ENCODE peak calls at places on chromosome 9, in five cellular contexts. One of them, this sample, is unnamed.

GRCh38 chr9:101574773-101575333 is 19.9 kb downstream of the PPP3R2 start:
- DNase-seq in kidney epithelial cell: no peak
- DNase-seq in cardiac fibroblast: no peak
- DNase-seq in Calu3: no peak
- DNase-seq in GM13977: no peak
- DNase-seq in this sample: no peak

GRCh38 chr9:83920469-83920941 is 727 bp downstream of the KIF27 start:
- DNase-seq in kidney epithelial cell: no peak
- DNase-seq in GM13977: peak
- DNase-seq in Calu3: peak
- DNase-seq in cardiac fibroblast: peak
- DNase-seq in this sample: peak

GRCh38 chr9:72476617-72477375 is 44.6 kb upstream of the TMC1 start:
- DNase-seq in cardiac fibroblast: no peak
- DNase-seq in kidney epithelial cell: peak
- DNase-seq in GM13977: no peak
- DNase-seq in Calu3: peak
- DNase-seq in this sample: peak

GRCh38 chr9:129007035-129007765 is 20.9 kb downstream of the SH3GLB2 start:
- DNase-seq in kidney epithelial cell: no peak
- DNase-seq in GM13977: no peak
- DNase-seq in Calu3: no peak
- DNase-seq in cardiac fibroblast: no peak
- DNase-seq in this sample: no peak

GRCh38 chr9:125915606-125916005 is 168.4 kb downstream of the PBX3 start:
- DNase-seq in kidney epithelial cell: no peak
- DNase-seq in cardiac fibroblast: no peak
- DNase-seq in GM13977: no peak
- DNase-seq in Calu3: no peak
- DNase-seq in this sample: no peak

GRCh38 chr9:2319421-2319820 is 302.2 kb upstream of the VLDLR start:
- DNase-seq in cardiac fibroblast: no peak
- DNase-seq in kidney epithelial cell: no peak
- DNase-seq in GM13977: no peak
- DNase-seq in Calu3: no peak
- DNase-seq in this sample: no peak

GRCh38 chr9:127049044-127049443 is 73.4 kb downstream of the ANGPTL2 start:
- DNase-seq in kidney epithelial cell: peak
- DNase-seq in Calu3: peak
- DNase-seq in cardiac fibroblast: peak
- DNase-seq in GM13977: peak
- DNase-seq in this sample: peak

GRCh38 chr9:89714316-89714715 is 109.5 kb downstream of the GADD45G start:
- DNase-seq in cardiac fibroblast: no peak
- DNase-seq in Calu3: no peak
- DNase-seq in GM13977: no peak
- DNase-seq in kidney epithelial cell: no peak
- DNase-seq in this sample: no peak

GRCh38 chr9:127862075-127863011 is 7.9 kb upstream of the ENG start:
- DNase-seq in cardiac fibroblast: peak
- DNase-seq in Calu3: no peak
- DNase-seq in kidney epithelial cell: no peak
- DNase-seq in GM13977: no peak
- DNase-seq in this sample: no peak

GRCh38 chr9:26157411-26157810 is 479.2 kb upstream of the TUSC1 start:
- DNase-seq in Calu3: no peak
- DNase-seq in kidney epithelial cell: peak
- DNase-seq in GM13977: no peak
- DNase-seq in cardiac fibroblast: no peak
- DNase-seq in this sample: no peak

GRCh38 chr9:33307067-33307466 is 16.8 kb downstream of the NFX1 start:
- DNase-seq in cardiac fibroblast: no peak
- DNase-seq in GM13977: no peak
- DNase-seq in Calu3: no peak
- DNase-seq in kidney epithelial cell: no peak
- DNase-seq in this sample: no peak

GRCh38 chr9:34663296-34663590 is 786 bp upstream of the CCL27 start:
- DNase-seq in GM13977: no peak
- DNase-seq in kidney epithelial cell: no peak
- DNase-seq in cardiac fibroblast: no peak
- DNase-seq in Calu3: no peak
- DNase-seq in this sample: no peak

GRCh38 chr9:70156729-70157128 is 102.0 kb upstream of the SMC5 start:
- DNase-seq in GM13977: no peak
- DNase-seq in kidney epithelial cell: no peak
- DNase-seq in cardiac fibroblast: peak
- DNase-seq in Calu3: no peak
- DNase-seq in this sample: no peak

GRCh38 chr9:79759460-79759859 is 187.7 kb downstream of the TLE4 start:
- DNase-seq in kidney epithelial cell: no peak
- DNase-seq in Calu3: no peak
- DNase-seq in cardiac fibroblast: peak
- DNase-seq in GM13977: no peak
- DNase-seq in this sample: no peak

GRCh38 chr9:116695441-116695840 is 8.3 kb downstream of the TRIM32 start:
- DNase-seq in cardiac fibroblast: no peak
- DNase-seq in kidney epithelial cell: no peak
- DNase-seq in GM13977: no peak
- DNase-seq in Calu3: no peak
- DNase-seq in this sample: no peak

GRCh38 chr9:93562157-93562556 is 14.2 kb upstream of the PHF2 start:
- DNase-seq in kidney epithelial cell: no peak
- DNase-seq in GM13977: no peak
- DNase-seq in cardiac fibroblast: no peak
- DNase-seq in Calu3: no peak
- DNase-seq in this sample: no peak

GRCh38 chr9:127974769-127975261 is 6.0 kb downstream of the EEIG1 start:
- DNase-seq in cardiac fibroblast: peak
- DNase-seq in GM13977: no peak
- DNase-seq in kidney epithelial cell: no peak
- DNase-seq in Calu3: no peak
- DNase-seq in this sample: no peak

GRCh38 chr9:115945009-115945431 is 208.6 kb upstream of the PAPPA start:
- DNase-seq in Calu3: no peak
- DNase-seq in GM13977: no peak
- DNase-seq in kidney epithelial cell: no peak
- DNase-seq in cardiac fibroblast: no peak
- DNase-seq in this sample: no peak

GRCh38 chr9:116417464-116417863 is 263.9 kb downstream of the PAPPA start:
- DNase-seq in kidney epithelial cell: peak
- DNase-seq in Calu3: no peak
- DNase-seq in cardiac fibroblast: no peak
- DNase-seq in GM13977: no peak
- DNase-seq in this sample: no peak

GRCh38 chr9:77912895-77913693 is 118.5 kb downstream of the GNAQ start:
- DNase-seq in Calu3: no peak
- DNase-seq in cardiac fibroblast: peak
- DNase-seq in kidney epithelial cell: no peak
- DNase-seq in GM13977: no peak
- DNase-seq in this sample: no peak

GRCh38 chr9:97744710-97745708 is 47.9 kb upstream of the XPA start:
- DNase-seq in Calu3: no peak
- DNase-seq in GM13977: no peak
- DNase-seq in kidney epithelial cell: no peak
- DNase-seq in cardiac fibroblast: no peak
- DNase-seq in this sample: no peak

GRCh38 chr9:119318371-119318770 is 50.9 kb downstream of the BRINP1 start:
- DNase-seq in GM13977: no peak
- DNase-seq in kidney epithelial cell: no peak
- DNase-seq in cardiac fibroblast: no peak
- DNase-seq in Calu3: no peak
- DNase-seq in this sample: no peak

GRCh38 chr9:129485140-129485758 is 135.7 kb downstream of the C9orf50 start:
- DNase-seq in GM13977: no peak
- DNase-seq in cardiac fibroblast: no peak
- DNase-seq in Calu3: no peak
- DNase-seq in kidney epithelial cell: no peak
- DNase-seq in this sample: no peak

GRCh38 chr9:21778300-21778699 is 24.1 kb upstream of the MTAP start:
- DNase-seq in GM13977: no peak
- DNase-seq in Calu3: no peak
- DNase-seq in kidney epithelial cell: no peak
- DNase-seq in cardiac fibroblast: peak
- DNase-seq in this sample: no peak

GRCh38 chr9:68825755-68826500 is 120.9 kb downstream of the PIP5K1B start:
- DNase-seq in kidney epithelial cell: no peak
- DNase-seq in Calu3: no peak
- DNase-seq in cardiac fibroblast: no peak
- DNase-seq in GM13977: no peak
- DNase-seq in this sample: no peak

GRCh38 chr9:77839459-77840140 is 191.5 kb upstream of the GNA14 start:
- DNase-seq in cardiac fibroblast: peak
- DNase-seq in GM13977: no peak
- DNase-seq in Calu3: no peak
- DNase-seq in kidney epithelial cell: no peak
- DNase-seq in this sample: no peak

GRCh38 chr9:37559125-37559524 is 17.1 kb downstream of the FBXO10 start:
- DNase-seq in kidney epithelial cell: no peak
- DNase-seq in cardiac fibroblast: no peak
- DNase-seq in Calu3: no peak
- DNase-seq in GM13977: no peak
- DNase-seq in this sample: no peak

GRCh38 chr9:78295731-78296130 is 1.2 kb upstream of the PSAT1 start:
- DNase-seq in cardiac fibroblast: peak
- DNase-seq in kidney epithelial cell: no peak
- DNase-seq in GM13977: no peak
- DNase-seq in Calu3: no peak
- DNase-seq in this sample: no peak

GRCh38 chr9:95511952-95512750 is 4.6 kb downstream of the PTCH1 start:
- DNase-seq in cardiac fibroblast: no peak
- DNase-seq in Calu3: no peak
- DNase-seq in GM13977: no peak
- DNase-seq in kidney epithelial cell: no peak
- DNase-seq in this sample: no peak

GRCh38 chr9:99822596-99823391 is 1.1 kb downstream of the NR4A3 start:
- DNase-seq in kidney epithelial cell: no peak
- DNase-seq in Calu3: no peak
- DNase-seq in GM13977: peak
- DNase-seq in cardiac fibroblast: peak
- DNase-seq in this sample: no peak

GRCh38 chr9:121285835-121286687 is 18.1 kb downstream of the GSN start:
- DNase-seq in GM13977: no peak
- DNase-seq in cardiac fibroblast: peak
- DNase-seq in Calu3: peak
- DNase-seq in kidney epithelial cell: no peak
- DNase-seq in this sample: no peak

GRCh38 chr9:128969491-128969890 is 22.0 kb downstream of the NUP188 start:
- DNase-seq in Calu3: no peak
- DNase-seq in kidney epithelial cell: no peak
- DNase-seq in GM13977: no peak
- DNase-seq in cardiac fibroblast: no peak
- DNase-seq in this sample: no peak

GRCh38 chr9:132240860-132241482 is 79.1 kb downstream of the NTNG2 start:
- DNase-seq in Calu3: peak
- DNase-seq in kidney epithelial cell: peak
- DNase-seq in cardiac fibroblast: peak
- DNase-seq in GM13977: peak
- DNase-seq in this sample: peak

GRCh38 chr9:73349476-73349875 is 197.8 kb downstream of the ANXA1 start:
- DNase-seq in kidney epithelial cell: no peak
- DNase-seq in cardiac fibroblast: no peak
- DNase-seq in GM13977: no peak
- DNase-seq in Calu3: no peak
- DNase-seq in this sample: no peak

GRCh38 chr9:135299239-135299590 is 180.4 kb upstream of the PPP1R26 start:
- DNase-seq in Calu3: no peak
- DNase-seq in cardiac fibroblast: no peak
- DNase-seq in kidney epithelial cell: no peak
- DNase-seq in GM13977: no peak
- DNase-seq in this sample: no peak

GRCh38 chr9:109182940-109183798 is 16.1 kb upstream of the FRRS1L start:
- DNase-seq in kidney epithelial cell: no peak
- DNase-seq in GM13977: peak
- DNase-seq in cardiac fibroblast: peak
- DNase-seq in Calu3: peak
- DNase-seq in this sample: no peak